ENCODE peak calls at places on chromosomes 5 and 9, in five cellular contexts. E is mucosa of descending colon, O is A673, Q is fibroblast of lung, B is endodermal cell. L is an unnamed sample.

GRCh38 chr5:109411627-109412026 is 1.9 kb upstream of the PJA2 start:
- DNase-seq in E (no peak), O (peak), Q (peak), B (no peak), L (no peak)

GRCh38 chr9:105646879-105647594 is 15.2 kb upstream of the TAL2 start:
- DNase-seq in E (no peak), O (no peak), Q (no peak), B (peak), L (no peak)

GRCh38 chr9:135245482-135246247 is 158.2 kb downstream of the OLFM1 start:
- DNase-seq in E (peak), O (no peak), Q (no peak), B (no peak), L (peak)

GRCh38 chr9:117405950-117406705 is 8.7 kb downstream of the ASTN2 start:
- DNase-seq in E (no peak), O (no peak), Q (no peak), B (no peak), L (no peak)

GRCh38 chr9:86734762-86735161 is 212.5 kb downstream of the GAS1 start:
- DNase-seq in E (no peak), O (peak), Q (peak), B (no peak), L (no peak)

GRCh38 chr9:134888603-134889195 is 8.1 kb downstream of the FCN2 start:
- DNase-seq in E (no peak), O (no peak), Q (no peak), B (no peak), L (no peak)

GRCh38 chr5:6719896-6720560 is 6.8 kb downstream of the TENT4A start:
- DNase-seq in E (no peak), O (no peak), Q (peak), B (no peak), L (no peak)

GRCh38 chr5:146520731-146521130 is 4.7 kb upstream of the GPR151 start:
- DNase-seq in E (no peak), O (no peak), Q (peak), B (no peak), L (no peak)

GRCh38 chr5:72293495-72294055 is 26.5 kb downstream of the MRPS27 start:
- DNase-seq in E (no peak), O (no peak), Q (no peak), B (no peak), L (no peak)

GRCh38 chr5:172697123-172698121 is 56.4 kb downstream of the NEURL1B start:
- DNase-seq in E (peak), O (peak), Q (peak), B (peak), L (peak)

GRCh38 chr5:82018462-82018861 is 46.6 kb downstream of the ATG10 start:
- DNase-seq in E (no peak), O (no peak), Q (peak), B (no peak), L (no peak)

GRCh38 chr9:93479726-93480125 is 26.3 kb upstream of the FAM120AOS start:
- DNase-seq in E (no peak), O (no peak), Q (no peak), B (no peak), L (no peak)

GRCh38 chr5:150075233-150075632 is 11.1 kb downstream of the CSF1R start:
- DNase-seq in E (peak), O (no peak), Q (no peak), B (no peak), L (no peak)

DNA sequence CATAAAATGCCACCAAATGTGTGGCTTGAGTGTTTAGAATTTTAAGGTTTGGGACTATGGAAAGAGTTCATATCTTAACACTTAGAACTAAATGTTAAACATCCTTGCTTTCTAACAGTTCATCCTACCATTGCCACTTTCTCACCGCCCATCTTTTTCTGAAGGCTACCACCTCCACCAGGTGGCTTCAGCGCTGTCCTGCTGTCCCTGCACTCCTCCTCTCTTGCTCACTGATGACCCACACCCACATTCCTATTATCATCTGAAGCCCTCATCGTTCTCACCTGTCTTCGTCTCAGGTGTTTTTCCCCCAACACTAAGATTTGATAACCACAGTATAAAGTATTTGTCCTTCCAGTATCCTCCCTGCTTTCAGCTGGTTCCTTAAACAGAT is 7.4 kb downstream of the MEGF10 start:
- DNase-seq in E (no peak), O (no peak), Q (no peak), B (no peak), L (no peak)
- TF ChIP-seq CTCF in E (no peak), O (no peak), Q (no peak), B (peak), L (no peak)

GRCh38 chr5:171628344-171628743 is 157.3 kb upstream of the SMIM23 start:
- DNase-seq in E (no peak), O (no peak), Q (no peak), B (no peak), L (no peak)

GRCh38 chr5:171629221-171630005 is 156.2 kb upstream of the SMIM23 start:
- DNase-seq in E (no peak), O (no peak), Q (no peak), B (peak), L (no peak)

GRCh38 chr5:171627936-171628335 is 157.7 kb upstream of the SMIM23 start:
- DNase-seq in E (no peak), O (no peak), Q (no peak), B (peak), L (no peak)

GRCh38 chr5:171630670-171631065 is 154.9 kb upstream of the SMIM23 start:
- DNase-seq in E (no peak), O (no peak), Q (no peak), B (peak), L (no peak)

DNA sequence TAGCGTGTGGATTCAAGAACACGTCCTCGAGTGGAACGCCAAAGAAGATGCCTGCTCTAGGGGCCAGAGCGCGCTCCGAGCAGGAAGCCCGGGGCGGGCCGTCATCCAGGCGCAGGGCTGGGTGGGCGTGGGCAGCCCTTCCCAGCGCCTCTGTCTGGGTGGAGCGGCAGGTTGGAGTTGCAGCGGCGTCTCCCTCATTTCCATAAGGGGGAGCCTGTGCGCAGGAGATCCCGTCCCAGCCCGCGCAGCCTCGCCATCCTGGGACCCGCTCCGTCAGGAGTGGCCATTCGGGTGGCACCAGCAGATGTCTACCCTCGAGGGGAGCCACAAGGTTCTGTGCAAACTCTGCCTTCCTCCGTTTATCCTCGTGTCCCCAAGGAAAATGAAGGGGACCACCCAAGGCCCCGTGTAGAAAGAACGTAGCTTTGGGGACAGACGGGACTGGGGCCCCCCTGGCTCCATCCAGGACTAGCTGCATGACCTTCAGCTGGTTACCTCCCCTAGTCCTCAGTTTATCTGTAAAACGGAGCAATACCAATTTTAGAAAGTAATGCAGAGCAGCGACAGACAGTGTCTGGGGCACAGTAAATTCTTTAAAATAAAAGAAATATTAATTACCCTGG is 155.5 kb upstream of the SMIM23 start:
- DNase-seq in E (no peak), O (peak), Q (peak), B (peak), L (no peak)
- TF ChIP-seq CTCF in E (peak), O (peak), Q (peak), B (peak), L (peak)

GRCh38 chr5:45225571-45226031 is 416.9 kb downstream of the MRPS30 start:
- DNase-seq in E (no peak), O (no peak), Q (no peak), B (peak), L (no peak)
- TF ChIP-seq CTCF in E (no peak), O (peak), Q (no peak), B (peak), L (no peak)

DNA sequence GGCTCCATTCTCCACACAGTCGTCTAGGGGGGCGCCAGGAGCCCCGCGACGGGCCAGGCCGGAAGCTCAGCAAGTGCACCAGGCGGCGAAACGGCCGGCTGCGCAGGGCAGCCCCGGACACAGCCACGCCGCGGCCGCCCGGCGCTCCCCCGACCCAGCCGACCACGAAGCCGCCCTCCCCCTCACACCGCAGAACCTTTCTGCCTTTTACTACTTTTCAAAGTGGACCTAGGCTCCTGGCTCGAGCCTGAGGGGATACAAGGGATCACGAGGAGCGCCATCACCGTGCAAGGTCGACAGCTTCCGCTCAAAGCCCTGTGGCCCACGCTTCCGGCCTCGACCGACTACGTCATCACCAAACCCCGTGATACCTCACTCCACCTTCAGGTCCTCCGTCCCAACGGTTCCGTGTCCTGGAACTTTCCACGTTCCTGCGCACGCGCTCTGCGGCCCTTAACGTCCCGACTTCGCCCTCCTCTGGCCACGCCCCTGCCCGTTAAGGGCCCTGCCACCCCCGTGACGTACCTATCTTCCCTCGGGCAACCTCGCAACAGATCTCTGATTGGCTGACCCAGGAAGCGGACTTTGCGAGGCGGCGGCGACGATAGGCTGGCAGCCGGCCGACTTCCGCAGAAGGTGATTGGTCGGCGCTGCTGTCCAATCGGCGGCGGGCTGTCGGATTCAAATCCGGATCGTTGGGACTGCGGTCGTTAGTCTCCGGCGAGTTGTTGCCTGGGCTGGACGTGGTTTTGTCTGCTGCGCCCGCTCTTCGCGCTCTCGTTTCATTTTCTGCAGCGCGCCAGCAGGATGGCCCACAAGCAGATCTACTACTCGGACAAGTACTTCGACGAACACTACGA is at the start of gene CKS2:
- DNase-seq in E (peak), O (peak), Q (peak), B (peak), L (peak)
- TF ChIP-seq CTCF in E (no peak), O (no peak), Q (no peak), B (no peak), L (no peak)

GRCh38 chr5:176609724-176610429 is at the start of gene GPRIN1:
- DNase-seq in E (no peak), O (peak), Q (peak), B (peak), L (peak)
- TF ChIP-seq CTCF in E (no peak), O (peak), Q (peak), B (peak), L (peak)

GRCh38 chr5:171593401-171593800 is 174.0 kb downstream of the FGF18 start:
- DNase-seq in E (no peak), O (no peak), Q (no peak), B (peak), L (no peak)

GRCh38 chr5:171595801-171596231 is 176.4 kb downstream of the FGF18 start:
- DNase-seq in E (no peak), O (no peak), Q (peak), B (no peak), L (no peak)

GRCh38 chr5:171592076-171592475 is 172.6 kb downstream of the FGF18 start:
- DNase-seq in E (no peak), O (no peak), Q (no peak), B (peak), L (no peak)

GRCh38 chr5:171595401-171595800 is 176.0 kb downstream of the FGF18 start:
- DNase-seq in E (no peak), O (no peak), Q (peak), B (peak), L (no peak)

GRCh38 chr5:171592741-171593140 is 173.3 kb downstream of the FGF18 start:
- DNase-seq in E (no peak), O (no peak), Q (peak), B (peak), L (no peak)
- TF ChIP-seq CTCF in E (no peak), O (no peak), Q (no peak), B (no peak), L (no peak)

DNA sequence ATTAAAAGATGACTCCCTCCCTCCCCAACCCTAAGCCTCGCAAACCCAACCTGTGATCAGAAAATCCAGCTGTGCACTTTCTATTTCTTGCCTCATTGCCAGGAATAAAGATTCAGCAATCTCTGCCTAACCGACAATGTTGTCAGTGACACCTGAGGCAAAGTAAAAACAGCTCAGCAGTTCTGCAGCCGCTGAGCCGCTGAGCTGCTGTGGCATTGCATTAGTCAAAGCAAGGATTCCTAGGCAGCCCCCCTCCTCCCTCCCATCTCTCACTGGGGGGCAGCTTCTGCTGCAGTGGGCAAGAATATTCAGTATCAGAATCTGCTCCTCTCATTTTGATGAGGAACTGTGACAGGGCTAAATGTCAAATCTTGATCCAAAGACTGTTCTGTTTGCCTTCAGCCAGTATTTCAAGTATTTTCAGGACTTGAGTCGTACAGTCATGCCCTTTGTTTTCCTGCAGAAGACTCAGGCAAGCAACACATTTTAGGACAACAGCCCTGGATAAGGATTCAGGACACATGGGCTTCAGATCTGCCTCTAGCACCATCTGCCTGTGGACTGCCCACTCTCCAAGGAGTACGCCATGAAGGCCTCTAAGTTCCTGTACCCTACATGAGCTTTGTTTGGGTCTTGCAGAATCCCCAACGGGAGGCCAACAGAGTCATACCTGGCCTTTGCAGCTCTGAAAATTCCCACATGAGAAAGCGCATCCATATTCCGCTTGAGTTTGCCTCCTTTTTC is 41.1 kb upstream of the DAP start:
- DNase-seq in E (no peak), O (peak), Q (no peak), B (peak), L (no peak)
- TF ChIP-seq CTCF in E (no peak), O (no peak), Q (no peak), B (peak), L (no peak)

GRCh38 chr9:128552153-128552743 is at the start of gene SPTAN1:
- DNase-seq in E (peak), O (peak), Q (peak), B (peak), L (peak)
- TF ChIP-seq CTCF in E (peak), O (no peak), Q (no peak), B (no peak), L (no peak)

GRCh38 chr5:73687357-73687756 is 61.4 kb downstream of the ARHGEF28 start:
- DNase-seq in E (no peak), O (no peak), Q (no peak), B (no peak), L (no peak)
- TF ChIP-seq CTCF in E (no peak), O (no peak), Q (no peak), B (no peak), L (no peak)

L was measured in D721Med.